ENCODE peak calls at places on chromosome 16, in nine cellular contexts. A is Peyer's patch; W is stomach; Z is AG04449; Y is CD8-positive, alpha-beta T cell; X is body of pancreas; H is lung; N is upper lobe of right lung; O is AG09319. B is an unnamed sample.

GRCh38 chr16:11497329-11497805 is 89.4 kb downstream of the LITAF start:
- DNase-seq in X (peak), W (peak), A (peak), H (peak), N (peak), Z (no peak), O (peak), Y (no peak), B (no peak)

GRCh38 chr16:77788196-77789084 is at the start of gene VAT1L:
- DNase-seq in W (no peak), O (no peak), N (no peak), H (no peak), Z (no peak), A (no peak), X (peak), Y (no peak), B (peak)

GRCh38 chr16:58854392-58854791 is 120.3 kb upstream of the GOT2 start:
- DNase-seq in Y (no peak), A (no peak), Z (no peak), H (no peak), W (no peak), O (no peak), N (no peak), X (no peak), B (no peak)

GRCh38 chr16:10385725-10386516 is at the start of gene ATF7IP2:
- DNase-seq in N (peak), A (peak), W (peak), X (peak), Z (peak), O (peak), H (peak), Y (peak), B (peak)

GRCh38 chr16:86345521-86345920 is 164.8 kb upstream of the FOXF1 start:
- DNase-seq in H (no peak), O (no peak), N (no peak), Z (no peak), W (no peak), X (no peak), A (no peak), Y (no peak), B (no peak)

GRCh38 chr16:78703951-78704350 is 604.5 kb downstream of the WWOX start:
- DNase-seq in Y (no peak), O (no peak), X (no peak), W (no peak), A (no peak), Z (no peak), N (no peak), H (no peak), B (no peak)

GRCh38 chr16:3023415-3023668 is 400 bp downstream of the HCFC1R1 start:
- DNase-seq in Y (no peak), Z (no peak), W (no peak), X (peak), A (no peak), O (no peak), H (no peak), N (no peak), B (no peak)

GRCh38 chr16:79850348-79850747 is 249.8 kb upstream of the MAF start:
- DNase-seq in N (no peak), X (no peak), Z (no peak), O (no peak), W (no peak), A (no peak), Y (no peak), H (no peak), B (no peak)

GRCh38 chr16:69253796-69254426 is 57.2 kb upstream of the VPS4A start:
- DNase-seq in O (no peak), Z (no peak), A (no peak), H (no peak), Y (no peak), N (no peak), X (no peak), W (no peak), B (no peak)

GRCh38 chr16:84183911-84184310 is 2.9 kb downstream of the TAF1C start:
- DNase-seq in H (no peak), O (no peak), Y (no peak), X (no peak), Z (no peak), N (no peak), A (no peak), W (no peak), B (no peak)

GRCh38 chr16:4477966-4478365 is 1.8 kb downstream of the HMOX2 start:
- DNase-seq in A (no peak), W (no peak), O (no peak), Z (no peak), H (no peak), X (no peak), Y (no peak), N (no peak), B (peak)

GRCh38 chr16:19135896-19136438 is 22.2 kb downstream of the ITPRIPL2 start:
- DNase-seq in N (no peak), W (peak), O (no peak), Y (no peak), Z (no peak), X (no peak), H (peak), A (peak), B (no peak)

GRCh38 chr16:21599994-21600773 is 807 bp downstream of the METTL9 start:
- DNase-seq in A (no peak), H (no peak), W (no peak), X (no peak), O (no peak), Z (no peak), N (no peak), Y (no peak), B (no peak)

GRCh38 chr16:85798901-85799496 is 345 bp downstream of the EMC8 start:
- DNase-seq in Y (peak), X (peak), A (no peak), Z (no peak), W (no peak), O (no peak), N (peak), H (no peak), B (peak)

GRCh38 chr16:17356243-17356933 is 114.4 kb downstream of the XYLT1 start:
- DNase-seq in W (no peak), N (no peak), Y (no peak), A (peak), Z (no peak), X (no peak), H (no peak), O (no peak), B (no peak)

GRCh38 chr16:30987581-30988190 is 2.7 kb downstream of the HSD3B7 start:
- DNase-seq in N (no peak), H (no peak), A (no peak), O (no peak), X (no peak), Z (no peak), W (no peak), Y (no peak), B (no peak)

GRCh38 chr16:87955302-87956168 is 4.3 kb downstream of the BANP start:
- DNase-seq in X (no peak), N (peak), A (no peak), Z (no peak), Y (no peak), W (no peak), H (no peak), O (no peak), B (no peak)

GRCh38 chr16:89009343-89010209 is 32.6 kb upstream of the CBFA2T3 start:
- DNase-seq in N (peak), O (no peak), Y (peak), A (no peak), Z (no peak), H (no peak), X (peak), W (no peak), B (peak)

GRCh38 chr16:50188619-50189136 is 35.6 kb downstream of the TENT4B start:
- DNase-seq in Z (no peak), Y (no peak), O (no peak), X (no peak), N (no peak), A (no peak), H (no peak), W (no peak), B (no peak)

GRCh38 chr16:56470232-56470631 is 18.9 kb downstream of the OGFOD1 start:
- DNase-seq in Z (no peak), Y (no peak), N (no peak), A (no peak), W (no peak), H (no peak), X (no peak), O (no peak), B (no peak)

GRCh38 chr16:84093879-84094270 is 22.9 kb downstream of the MBTPS1 start:
- DNase-seq in N (no peak), W (no peak), Z (no peak), O (no peak), Y (no peak), A (no peak), H (no peak), X (no peak), B (no peak)

DNA sequence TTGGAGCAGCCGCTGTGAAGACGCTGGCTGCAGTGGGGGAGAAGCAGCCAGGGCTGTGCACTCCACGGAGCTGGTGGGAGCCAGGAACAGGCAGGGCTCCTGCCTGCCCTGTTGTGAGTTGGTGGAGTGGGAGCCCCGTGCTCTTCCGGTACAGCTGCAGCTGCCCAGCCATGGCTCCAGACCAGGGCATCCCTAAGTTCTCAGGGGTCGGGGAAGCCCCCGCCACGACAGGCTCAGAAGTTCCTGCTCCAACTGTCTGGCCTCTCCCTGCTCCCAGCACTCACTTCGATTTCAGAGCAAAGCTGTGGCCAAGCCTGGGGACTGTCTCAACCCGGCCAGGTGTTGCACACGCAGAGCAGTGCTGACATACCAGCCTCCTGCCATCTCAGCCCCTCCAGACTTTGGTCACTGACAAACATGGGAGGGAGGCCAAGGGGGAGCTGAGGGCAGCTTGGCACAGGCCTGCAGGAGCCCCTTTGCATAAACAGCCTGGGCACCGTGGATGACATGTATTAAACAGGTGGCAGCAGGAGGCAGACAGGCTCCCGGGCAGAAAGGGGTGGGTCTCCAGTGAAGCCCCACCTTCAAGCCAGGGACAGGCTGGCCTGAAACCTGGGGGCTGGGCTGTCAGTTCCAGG is 13.9 kb upstream of the KDM8 start:
- DNase-seq in Z (no peak), N (no peak), X (peak), A (peak), H (no peak), W (peak), O (no peak), Y (no peak), B (no peak)
- TF ChIP-seq CTCF in Z (no peak), N (no peak), X (no peak), A (no peak), H (no peak), W (no peak), O (no peak), Y (no peak), B (no peak)

DNA sequence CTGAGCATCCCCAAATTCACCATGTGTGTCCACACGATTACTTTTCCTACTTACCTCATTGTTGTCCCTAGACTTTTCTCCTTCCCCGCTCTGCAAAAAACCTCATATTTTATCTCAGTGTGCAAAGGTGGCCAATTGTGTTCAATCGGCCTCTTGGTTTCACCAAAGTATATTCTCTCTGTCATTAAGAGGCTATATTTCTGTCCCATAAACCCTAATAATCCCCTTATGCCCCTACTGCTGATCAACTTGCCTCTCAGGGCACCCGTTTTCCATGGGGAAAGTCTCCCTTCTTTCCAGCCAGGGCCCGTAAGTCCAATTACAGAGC is 11.6 kb downstream of the CES2 start:
- DNase-seq in X (no peak), Z (no peak), H (no peak), W (no peak), A (no peak), Y (no peak), O (no peak), N (no peak), B (no peak)
- TF ChIP-seq CTCF in X (no peak), Z (no peak), H (no peak), W (no peak), A (no peak), Y (no peak), O (no peak), N (no peak), B (no peak)

GRCh38 chr16:67946128-67946569 is 2.2 kb upstream of the LCAT start:
- DNase-seq in X (no peak), N (no peak), H (no peak), W (no peak), Y (no peak), O (no peak), A (no peak), Z (no peak), B (no peak)
- TF ChIP-seq CTCF in X (no peak), N (no peak), H (no peak), W (no peak), Y (no peak), O (no peak), A (no peak), Z (no peak), B (no peak)

DNA sequence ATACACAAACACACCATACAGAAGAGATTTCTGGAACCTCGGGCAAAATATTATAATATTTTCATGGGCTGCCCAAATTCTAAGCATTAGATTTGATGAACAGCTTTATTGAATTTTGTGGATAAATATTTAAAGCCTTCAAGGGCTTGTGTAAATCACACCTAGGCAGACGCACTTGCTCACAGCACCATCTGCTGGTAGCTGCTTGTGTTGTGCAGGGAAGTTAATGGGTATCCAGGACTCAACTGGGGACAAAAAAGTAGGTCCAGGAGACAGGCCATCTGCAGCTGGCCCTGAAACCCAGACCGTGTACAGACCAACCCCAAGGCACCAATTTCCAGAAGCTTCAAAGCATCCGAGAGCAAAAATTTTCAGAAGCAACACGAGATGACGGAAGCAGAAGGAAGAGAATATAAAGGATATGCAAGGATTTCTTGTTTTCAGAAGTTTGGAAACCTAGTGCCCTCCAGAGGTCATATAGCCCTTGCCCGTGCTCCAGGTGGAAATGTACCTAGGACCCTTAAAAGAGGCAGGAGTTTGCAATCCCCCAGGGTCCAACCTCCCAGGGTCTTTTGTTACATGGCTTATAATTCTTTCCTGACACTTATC is 140.0 kb downstream of the CHD9NB start:
- DNase-seq in N (peak), H (peak), X (peak), Z (peak), Y (no peak), O (no peak), W (peak), A (peak), B (peak)
- TF ChIP-seq CTCF in N (peak), H (peak), X (peak), Z (peak), Y (no peak), O (peak), W (no peak), A (no peak), B (peak)

GRCh38 chr16:81780350-81780749 is 1.3 kb downstream of the PLCG2 start:
- DNase-seq in Z (no peak), H (no peak), W (no peak), N (no peak), Y (no peak), X (no peak), O (no peak), A (no peak), B (no peak)

GRCh38 chr16:81778861-81779539 is at the start of gene PLCG2:
- DNase-seq in A (peak), Z (no peak), H (peak), W (peak), N (peak), O (no peak), Y (peak), X (peak), B (peak)

GRCh38 chr16:81778231-81778630 is 860 bp upstream of the PLCG2 start:
- DNase-seq in N (no peak), H (no peak), X (no peak), Y (no peak), Z (no peak), W (no peak), A (no peak), O (no peak), B (no peak)

GRCh38 chr16:81775570-81775969 is 3.5 kb upstream of the PLCG2 start:
- DNase-seq in O (no peak), Y (no peak), N (no peak), Z (no peak), H (no peak), X (no peak), W (no peak), A (no peak), B (no peak)

GRCh38 chr16:81779540-81780320 is 639 bp downstream of the PLCG2 start:
- DNase-seq in H (peak), N (peak), Z (no peak), A (peak), X (peak), Y (no peak), W (peak), O (no peak), B (peak)
- TF ChIP-seq CTCF in H (no peak), N (no peak), Z (no peak), A (no peak), X (no peak), Y (no peak), W (no peak), O (no peak), B (no peak)

DNA sequence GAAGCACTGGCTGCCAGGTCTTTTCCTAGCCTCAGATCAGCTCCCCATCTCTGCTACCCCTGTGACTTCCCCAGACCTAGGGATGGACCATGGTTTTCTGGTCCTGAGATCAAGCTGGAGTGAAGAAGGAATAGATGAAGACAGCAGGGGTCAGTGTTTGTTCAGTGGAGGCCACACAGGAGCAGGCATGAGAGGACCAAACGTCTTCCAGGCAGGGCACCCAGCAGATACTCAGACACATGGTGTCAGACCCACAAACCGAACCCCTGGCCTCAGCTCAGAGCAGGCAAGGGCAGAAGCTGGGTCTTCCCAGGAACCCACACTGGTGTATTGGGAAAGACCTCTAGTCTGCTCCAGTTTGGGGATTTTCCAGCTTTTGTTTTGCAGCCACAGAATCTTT is 189.7 kb downstream of the IRX5 start:
- DNase-seq in W (no peak), A (no peak), H (no peak), O (peak), Z (no peak), Y (no peak), N (no peak), X (no peak), B (peak)
- TF ChIP-seq CTCF in W (no peak), A (no peak), H (no peak), O (peak), Z (no peak), Y (no peak), N (peak), X (no peak), B (no peak)